ENCODE peak calls at places on chromosomes 12 and 14, in five cellular contexts. D is PC-9, V is endothelial cell, X is T-cell, I is uterus. W is an unnamed sample.

GRCh38 chr12:50211392-50212070 is 44.4 kb upstream of the CERS5 start:
- DNase-seq in D (no peak), V (no peak), X (no peak), I (no peak), W (no peak)

GRCh38 chr12:1912580-1913376 is 5.7 kb downstream of the CACNA2D4 start:
- DNase-seq in D (peak; percentile 62), V (no peak), X (no peak), I (peak; percentile 6), W (no peak)

GRCh38 chr12:96908170-96908675 is 1.2 kb downstream of the NEDD1 start:
- DNase-seq in D (no peak), V (no peak), X (no peak), I (no peak), W (no peak)

GRCh38 chr12:67222302-67222701 is 46.9 kb upstream of the CAND1 start:
- DNase-seq in D (peak; percentile 4), V (peak; percentile 12), X (no peak), I (no peak), W (no peak)

GRCh38 chr12:89372584-89373370 is 20.5 kb upstream of the DUSP6 start:
- DNase-seq in D (no peak), V (no peak), X (no peak), I (no peak), W (no peak)

GRCh38 chr12:2586159-2587035 is 208.4 kb upstream of the FKBP4 start:
- DNase-seq in D (no peak), V (no peak), X (no peak), I (no peak), W (no peak)

GRCh38 chr14:54003064-54003463 is 46.4 kb upstream of the BMP4 start:
- DNase-seq in D (no peak), V (no peak), X (no peak), I (no peak), W (no peak)

GRCh38 chr12:119440961-119441360 is 106.4 kb downstream of the CCDC60 start:
- DNase-seq in D (no peak), V (no peak), X (no peak), I (no peak), W (no peak)

GRCh38 chr14:43898709-43899108 is 608.4 kb downstream of the FSCB start:
- DNase-seq in D (no peak), V (no peak), X (no peak), I (no peak), W (no peak)

GRCh38 chr14:67221248-67221981 is 19.8 kb upstream of the PALS1 start:
- DNase-seq in D (peak; percentile 24), V (no peak), X (no peak), I (no peak), W (no peak)

GRCh38 chr14:76672123-76672522 is 89.1 kb upstream of the VASH1 start:
- DNase-seq in D (no peak), V (no peak), X (no peak), I (no peak), W (no peak)

GRCh38 chr14:64539186-64539552 is 1.4 kb upstream of the HSPA2 start:
- DNase-seq in D (no peak), V (no peak), X (no peak), I (no peak), W (no peak)

GRCh38 chr12:33977887-33978286 is 44.4 kb upstream of the ALG10 start:
- DNase-seq in D (no peak), V (no peak), X (no peak), I (no peak), W (no peak)

GRCh38 chr14:74867673-74868072 is 8.3 kb downstream of the PROX2 start:
- DNase-seq in D (no peak), V (no peak), X (peak; percentile 17), I (no peak), W (peak; percentile 20)

W was measured in T-helper 9 cell.